ENCODE peak calls at places on chromosomes 11 and 22, in nine cellular contexts. U, Y, P, W, Q, X, A, O and C are unnamed samples.

GRCh38 chr11:28757725-28758515 is 649.7 kb downstream of the METTL15 start:
- DNase-seq in U (no peak), A (no peak), X (no peak), P (no peak), O (no peak), Q (no peak), W (peak), Y (no peak), C (no peak)

GRCh38 chr11:122696662-122697061 is 41.1 kb downstream of the UBASH3B start:
- DNase-seq in U (no peak), Y (no peak), A (no peak), X (no peak), W (peak), P (no peak), Q (no peak), O (no peak), C (no peak)

GRCh38 chr11:109795234-109795633 is 298.0 kb upstream of the ZC3H12C start:
- DNase-seq in W (no peak), X (no peak), Y (peak), U (no peak), O (no peak), P (peak), Q (no peak), A (no peak), C (no peak)

GRCh38 chr22:31127181-31127772 is 4.5 kb downstream of the INPP5J start:
- DNase-seq in Y (no peak), P (no peak), U (no peak), W (no peak), A (no peak), Q (no peak), O (no peak), X (no peak), C (no peak)

GRCh38 chr22:49765951-49766350 is 61.7 kb downstream of the BRD1 start:
- DNase-seq in P (peak), Q (no peak), X (no peak), A (no peak), Y (no peak), U (peak), W (no peak), O (no peak), C (no peak)

GRCh38 chr11:57903441-57904123 is 120.1 kb upstream of the OR9Q1 start:
- DNase-seq in W (no peak), A (no peak), U (no peak), P (no peak), Q (peak), O (no peak), X (no peak), Y (peak), C (no peak)

GRCh38 chr11:42777776-42778175 is 534.0 kb upstream of the API5 start:
- DNase-seq in P (no peak), W (no peak), X (no peak), Q (no peak), O (no peak), U (no peak), A (no peak), Y (no peak), C (no peak)

GRCh38 chr11:70836071-70836470 is 416.3 kb downstream of the SHANK2 start:
- DNase-seq in U (no peak), A (no peak), P (no peak), W (no peak), Q (no peak), Y (no peak), O (no peak), X (no peak), C (no peak)

GRCh38 chr11:120527111-120527748 is 15.7 kb downstream of the GRIK4 start:
- DNase-seq in Q (no peak), U (no peak), P (no peak), W (no peak), X (no peak), O (no peak), A (no peak), Y (no peak), C (no peak)

GRCh38 chr11:85431319-85431718 is 195.8 kb downstream of the DLG2 start:
- DNase-seq in A (no peak), Q (no peak), P (no peak), U (no peak), O (no peak), X (no peak), W (no peak), Y (no peak), C (no peak)

GRCh38 chr11:7571640-7572000 is 57.8 kb downstream of the PPFIBP2 start:
- DNase-seq in Y (peak), O (peak), Q (peak), U (peak), W (peak), A (peak), X (peak), P (peak), C (no peak)

GRCh38 chr11:72896431-72896830 is 82.2 kb downstream of the ATG16L2 start:
- DNase-seq in W (no peak), O (no peak), P (no peak), Q (no peak), U (no peak), Y (no peak), A (no peak), X (no peak), C (no peak)

GRCh38 chr11:66842896-66843775 is at the start of gene RCE1:
- DNase-seq in A (peak), W (peak), X (peak), Y (peak), U (peak), Q (peak), O (peak), P (peak), C (peak)

GRCh38 chr11:83025267-83025704 is 46.4 kb downstream of the RAB30 start:
- DNase-seq in Y (no peak), W (peak), P (peak), X (no peak), O (no peak), U (no peak), Q (no peak), A (no peak), C (no peak)

GRCh38 chr11:73578786-73579185 is 19.1 kb downstream of the FAM168A start:
- DNase-seq in A (no peak), W (no peak), Y (no peak), Q (no peak), O (no peak), U (no peak), P (no peak), X (no peak), C (no peak)

GRCh38 chr11:74641905-74642304 is 49.5 kb downstream of the POLD3 start:
- DNase-seq in O (peak), U (no peak), W (no peak), P (no peak), A (no peak), X (no peak), Y (peak), Q (no peak), C (no peak)

GRCh38 chr11:73191151-73191550 is 26.9 kb upstream of the P2RY2 start:
- DNase-seq in A (no peak), O (no peak), W (no peak), Q (no peak), X (no peak), Y (no peak), P (no peak), U (peak), C (no peak)

DNA sequence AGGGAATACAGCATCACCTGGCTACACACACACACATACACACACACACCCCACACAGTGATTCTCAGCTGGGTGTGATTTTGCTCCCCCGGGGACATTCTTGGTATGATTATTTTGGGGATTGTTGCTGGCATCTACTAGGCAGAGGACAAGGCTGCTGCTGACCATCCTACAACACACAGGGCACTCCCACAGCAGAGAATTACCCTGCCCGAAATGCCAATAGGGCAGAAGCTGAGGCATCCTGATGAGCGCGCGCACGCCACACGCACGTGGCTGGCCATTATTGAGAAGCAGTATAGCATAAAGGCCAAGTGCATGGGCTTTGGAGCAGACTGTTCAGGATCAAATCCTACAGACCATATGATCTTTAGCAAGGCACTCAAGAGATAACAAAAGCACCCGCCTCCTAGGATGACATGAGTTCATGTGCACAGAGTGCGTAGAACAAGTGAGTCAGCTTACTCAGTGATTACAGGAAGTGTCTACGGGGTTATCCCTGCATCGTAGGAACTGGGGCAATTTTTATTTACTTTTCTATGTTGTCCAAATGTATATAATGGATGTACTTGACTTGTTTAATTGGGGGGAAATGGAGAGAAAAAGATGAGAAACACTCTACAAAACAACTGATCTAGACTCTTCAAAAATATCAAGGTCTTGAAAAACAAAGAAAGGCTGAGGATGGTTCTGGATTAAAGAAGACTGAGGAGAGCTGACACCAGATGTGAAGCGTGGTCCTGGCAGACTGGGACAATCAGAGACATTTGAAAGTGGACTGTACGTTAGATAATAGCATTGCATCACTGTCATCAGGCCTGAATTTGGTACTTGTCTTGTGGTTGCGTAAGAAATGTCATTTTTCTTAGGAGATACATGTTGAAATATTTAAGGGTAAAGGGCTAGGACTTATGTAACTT is 7.2 kb upstream of the EHD1 start:
- DNase-seq in X (no peak), W (peak), A (no peak), O (no peak), U (no peak), Q (no peak), Y (no peak), P (no peak), C (no peak)
- H3K27ac ChIP-seq in X (no peak), W (peak), A (no peak), O (no peak), U (no peak), Q (no peak), Y (no peak), P (no peak), C (peak)

GRCh38 chr22:20299736-20300136 is 20.1 kb downstream of the DGCR6L start:
- DNase-seq in W (peak), U (no peak), Q (no peak), A (no peak), X (no peak), P (no peak), Y (peak), O (no peak), C (no peak)
- TF ChIP-seq POLR2A in W (no peak), U (no peak), Q (no peak), A (no peak), X (no peak), P (no peak), Y (no peak), O (no peak), C (peak)

GRCh38 chr11:10012068-10012467 is 282.0 kb downstream of the SBF2 start:
- DNase-seq in A (no peak), Y (no peak), X (no peak), Q (no peak), W (no peak), P (no peak), U (no peak), O (no peak), C (no peak)

GRCh38 chr11:10022764-10023163 is 271.3 kb downstream of the SBF2 start:
- DNase-seq in P (no peak), Y (no peak), X (no peak), O (no peak), U (no peak), A (no peak), W (no peak), Q (no peak), C (no peak)

GRCh38 chr11:10021563-10021962 is 272.5 kb downstream of the SBF2 start:
- DNase-seq in O (no peak), X (no peak), W (peak), Q (no peak), Y (no peak), A (no peak), U (no peak), P (no peak), C (no peak)

GRCh38 chr11:10019906-10020682 is 273.9 kb downstream of the SBF2 start:
- DNase-seq in U (no peak), Y (peak), X (peak), Q (no peak), O (no peak), W (peak), P (no peak), A (no peak), C (no peak)

GRCh38 chr11:10017050-10017449 is 277.0 kb downstream of the SBF2 start:
- DNase-seq in U (no peak), O (no peak), Y (no peak), P (no peak), X (no peak), Q (no peak), A (no peak), W (no peak), C (no peak)
- H3K27ac ChIP-seq in U (no peak), O (no peak), Y (no peak), P (no peak), X (no peak), Q (no peak), A (no peak), W (no peak), C (no peak)

GRCh38 chr22:39994566-39995345 is at the start of gene FAM83F:
- DNase-seq in P (no peak), A (no peak), X (no peak), U (no peak), Q (peak), O (no peak), Y (peak), W (no peak), C (no peak)

GRCh38 chr22:39992088-39992826 is 2.5 kb upstream of the FAM83F start:
- DNase-seq in Y (no peak), P (no peak), X (no peak), W (no peak), Q (no peak), A (no peak), O (no peak), U (no peak), C (no peak)

GRCh38 chr22:39996732-39997131 is 2.0 kb downstream of the FAM83F start:
- DNase-seq in U (no peak), W (peak), Y (no peak), P (no peak), O (no peak), X (no peak), Q (no peak), A (no peak), C (no peak)

GRCh38 chr22:39995346-39996252 is 845 bp downstream of the FAM83F start:
- DNase-seq in O (no peak), Q (no peak), W (no peak), X (no peak), U (no peak), Y (peak), A (no peak), P (no peak), C (no peak)

DNA sequence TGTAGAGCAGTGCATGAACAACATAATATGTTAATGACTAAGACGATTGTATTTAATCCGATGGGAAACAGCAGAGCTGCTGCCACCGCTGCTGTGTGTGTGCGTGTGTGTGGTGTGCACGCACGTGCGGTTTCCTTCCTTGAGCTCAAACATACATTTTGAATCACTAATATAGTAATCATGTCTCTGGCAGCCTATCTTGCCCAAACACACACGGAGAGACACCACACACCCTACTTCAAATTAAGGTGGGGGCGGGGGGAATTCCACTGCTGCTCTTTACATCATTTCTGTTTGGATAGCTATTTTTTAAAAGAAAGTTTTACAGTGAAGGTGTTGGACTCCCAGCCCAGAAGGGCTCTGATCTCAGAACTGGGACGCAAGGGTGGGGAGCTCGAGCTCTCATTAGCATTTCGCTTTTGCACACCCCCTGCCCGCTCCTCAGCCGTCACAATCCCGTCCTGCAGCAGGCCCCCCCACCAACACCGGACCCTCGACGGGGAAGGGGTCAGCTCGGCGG is 648 bp upstream of the FAM83F start:
- DNase-seq in A (no peak), O (no peak), P (no peak), X (no peak), Q (no peak), Y (no peak), W (no peak), U (no peak), C (no peak)
- TF ChIP-seq POLR2A in A (no peak), O (no peak), P (no peak), X (no peak), Q (no peak), Y (no peak), W (no peak), U (no peak), C (no peak)

DNA sequence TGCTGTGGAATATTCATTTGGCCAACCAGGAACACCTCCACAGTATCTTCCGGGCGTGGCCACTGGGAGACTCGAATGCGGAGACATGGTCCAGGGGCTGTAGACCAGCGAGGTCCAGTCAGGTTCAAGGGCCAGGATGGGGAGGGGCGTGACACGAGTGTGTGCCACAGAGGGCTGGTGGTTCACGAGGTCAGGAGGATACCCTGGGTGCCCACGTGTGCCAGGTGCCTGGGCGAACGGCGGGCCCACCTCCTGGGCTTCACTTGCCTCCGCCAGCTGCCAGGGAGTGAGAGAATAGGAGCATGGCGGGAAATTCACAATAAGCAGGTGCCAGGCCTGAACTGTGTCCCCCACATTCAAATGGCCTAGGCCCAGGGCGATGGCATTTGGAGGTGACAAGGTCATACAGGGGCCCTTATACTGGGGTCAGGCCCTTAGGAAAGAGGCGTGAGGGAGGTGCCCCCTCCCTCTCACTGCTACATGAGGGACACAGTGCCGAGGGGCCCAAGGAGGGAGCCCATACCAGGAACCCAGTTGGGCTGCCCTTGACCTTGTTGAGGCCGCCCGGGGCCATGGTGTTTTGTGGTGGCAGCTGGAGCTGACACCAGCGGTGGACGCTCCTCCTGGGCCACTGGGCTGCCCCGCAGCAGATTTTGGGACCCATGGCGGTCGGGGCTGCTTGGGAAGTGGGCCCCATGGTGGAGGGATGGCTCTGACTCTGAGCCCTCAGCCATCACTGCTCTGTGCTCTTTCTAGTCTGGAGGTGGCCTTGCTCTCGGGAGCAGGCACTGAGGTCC is 1268.9 kb downstream of the BRD1 start:
- DNase-seq in W (no peak), P (no peak), A (no peak), O (no peak), X (no peak), U (no peak), Y (no peak), Q (no peak), C (no peak)
- H3K27ac ChIP-seq in W (no peak), P (no peak), A (no peak), O (no peak), X (no peak), U (no peak), Y (no peak), Q (no peak), C (no peak)

DNA sequence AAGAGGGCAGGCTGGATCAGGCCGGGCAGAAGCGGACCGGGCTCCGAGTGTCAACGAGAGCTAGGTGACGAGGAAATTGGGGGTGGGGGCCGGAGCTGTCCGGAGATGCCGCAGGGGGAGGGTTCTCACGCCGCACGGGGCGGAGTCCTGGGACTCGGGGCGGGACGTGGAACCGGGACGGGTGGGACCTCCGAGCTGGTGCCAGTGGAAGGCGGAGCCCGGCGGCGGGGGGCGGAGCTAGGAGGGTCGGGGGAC is 207 bp downstream of the FKBP2 start:
- DNase-seq in O (no peak), A (no peak), X (no peak), P (no peak), Q (no peak), Y (no peak), W (no peak), U (no peak), C (no peak)
- TF ChIP-seq POLR2A in O (no peak), A (no peak), X (no peak), P (no peak), Q (no peak), Y (peak), W (peak), U (no peak), C (no peak)

GRCh38 chr22:36324414-36324813 is 63.4 kb downstream of the MYH9 start:
- DNase-seq in P (no peak), X (no peak), W (no peak), Y (no peak), A (peak), U (no peak), Q (no peak), O (no peak), C (no peak)
- H3K27ac ChIP-seq in P (peak), X (peak), W (peak), Y (peak), A (peak), U (peak), Q (no peak), O (peak), C (peak)

GRCh38 chr22:25156736-25157135 is 42.9 kb upstream of the CRYBB3 start:
- DNase-seq in W (no peak), O (no peak), U (no peak), X (no peak), A (no peak), Y (no peak), Q (no peak), P (no peak), C (no peak)
- TF ChIP-seq POLR2A in W (no peak), O (no peak), U (no peak), X (no peak), A (no peak), Y (no peak), Q (no peak), P (no peak), C (no peak)